ENCODE peak calls at places on chromosome 5, in eight cellular contexts. K, O, I, P, Q, R, C and G are unnamed samples.

GRCh38 chr5:109100971-109101370 is 308.8 kb downstream of the PJA2 start:
- DNase-seq in K (peak; percentile 89), O (no peak), I (no peak), P (no peak), Q (no peak), R (no peak), C (no peak), G (no peak)

GRCh38 chr5:165321912-165322311 is 1816.5 kb downstream of the MAT2B start:
- DNase-seq in K (peak; percentile 71), O (peak; percentile 80), I (no peak), P (no peak), Q (no peak), R (no peak), C (no peak), G (no peak)

GRCh38 chr5:16531063-16531667 is 65.6 kb upstream of the ZNF622 start:
- DNase-seq in K (no peak), O (no peak), I (no peak), P (no peak), Q (no peak), R (no peak), C (peak; percentile 35), G (no peak)

GRCh38 chr5:54905246-54905770 is 80.1 kb downstream of the ESM1 start:
- DNase-seq in K (no peak), O (no peak), I (no peak), P (no peak), Q (no peak), R (no peak), C (no peak), G (no peak)

GRCh38 chr5:150001660-150002493 is 1.3 kb downstream of the HMGXB3 start:
- DNase-seq in K (peak; percentile 78), O (peak; percentile 88), I (peak; percentile 37), P (peak; percentile 60), Q (no peak), R (peak; percentile 25), C (peak; percentile 76), G (peak; percentile 34)

GRCh38 chr5:147180751-147181150 is 54.1 kb upstream of the STK32A start:
- DNase-seq in K (no peak), O (no peak), I (no peak), P (no peak), Q (no peak), R (no peak), C (no peak), G (no peak)

GRCh38 chr5:13866792-13867191 is 77.7 kb downstream of the DNAH5 start:
- DNase-seq in K (peak; percentile 5), O (peak; percentile 59), I (no peak), P (no peak), Q (no peak), R (no peak), C (peak; percentile 68), G (no peak)

GRCh38 chr5:62211405-62211804 is 94.6 kb upstream of the KIF2A start:
- DNase-seq in K (no peak), O (no peak), I (no peak), P (no peak), Q (no peak), R (no peak), C (no peak), G (no peak)

GRCh38 chr5:126052791-126053190 is 370.4 kb upstream of the GRAMD2B start:
- DNase-seq in K (no peak), O (no peak), I (no peak), P (no peak), Q (no peak), R (no peak), C (no peak), G (no peak)

GRCh38 chr5:116810937-116811336 is 236.3 kb upstream of the SEMA6A start:
- DNase-seq in K (no peak), O (no peak), I (no peak), P (no peak), Q (no peak), R (no peak), C (no peak), G (no peak)

GRCh38 chr5:77629553-77630245 is 8.8 kb downstream of the OTP start:
- DNase-seq in K (no peak), O (no peak), I (no peak), P (no peak), Q (no peak), R (no peak), C (no peak), G (no peak)

GRCh38 chr5:105968961-105969360 is 1701.8 kb downstream of the EFNA5 start:
- DNase-seq in K (peak; percentile 38), O (peak; percentile 71), I (no peak), P (no peak), Q (no peak), R (no peak), C (no peak), G (no peak)

GRCh38 chr5:37715957-37716356 is 123.9 kb downstream of the GDNF start:
- DNase-seq in K (no peak), O (no peak), I (no peak), P (no peak), Q (no peak), R (no peak), C (no peak), G (no peak)

GRCh38 chr5:135979510-135979909 is 24.7 kb upstream of the LECT2 start:
- DNase-seq in K (peak; percentile 87), O (peak; percentile 73), I (no peak), P (no peak), Q (no peak), R (no peak), C (no peak), G (no peak)

GRCh38 chr5:98173334-98173733 is 600.1 kb upstream of the RGMB start:
- DNase-seq in K (peak; percentile 48), O (peak; percentile 1), I (no peak), P (no peak), Q (no peak), R (no peak), C (no peak), G (no peak)

GRCh38 chr5:93225748-93226147 is 355.3 kb downstream of the NR2F1-AS1 start:
- DNase-seq in K (no peak), O (no peak), I (no peak), P (no peak), Q (no peak), R (no peak), C (no peak), G (no peak)

GRCh38 chr5:128905225-128906110 is 59.8 kb upstream of the SLC27A6 start:
- DNase-seq in K (peak; percentile 77), O (peak; percentile 79), I (no peak), P (peak; percentile 17), Q (peak; percentile 28), R (peak; percentile 25), C (peak; percentile 75), G (no peak)

GRCh38 chr5:132431682-132432081 is 58.9 kb downstream of the IRF1 start:
- DNase-seq in K (no peak), O (no peak), I (no peak), P (peak; percentile 21), Q (no peak), R (no peak), C (no peak), G (no peak)

GRCh38 chr5:74555991-74556390 is 84.5 kb downstream of the ENC1 start:
- DNase-seq in K (no peak), O (no peak), I (no peak), P (no peak), Q (no peak), R (no peak), C (no peak), G (no peak)

GRCh38 chr5:157354825-157355224 is 88.9 kb downstream of the CYFIP2 start:
- DNase-seq in K (no peak), O (no peak), I (no peak), P (no peak), Q (no peak), R (no peak), C (no peak), G (no peak)

GRCh38 chr5:155514105-155514563 is 500.6 kb downstream of the KIF4B start:
- DNase-seq in K (no peak), O (no peak), I (no peak), P (no peak), Q (no peak), R (no peak), C (peak; percentile 61), G (no peak)

DNA sequence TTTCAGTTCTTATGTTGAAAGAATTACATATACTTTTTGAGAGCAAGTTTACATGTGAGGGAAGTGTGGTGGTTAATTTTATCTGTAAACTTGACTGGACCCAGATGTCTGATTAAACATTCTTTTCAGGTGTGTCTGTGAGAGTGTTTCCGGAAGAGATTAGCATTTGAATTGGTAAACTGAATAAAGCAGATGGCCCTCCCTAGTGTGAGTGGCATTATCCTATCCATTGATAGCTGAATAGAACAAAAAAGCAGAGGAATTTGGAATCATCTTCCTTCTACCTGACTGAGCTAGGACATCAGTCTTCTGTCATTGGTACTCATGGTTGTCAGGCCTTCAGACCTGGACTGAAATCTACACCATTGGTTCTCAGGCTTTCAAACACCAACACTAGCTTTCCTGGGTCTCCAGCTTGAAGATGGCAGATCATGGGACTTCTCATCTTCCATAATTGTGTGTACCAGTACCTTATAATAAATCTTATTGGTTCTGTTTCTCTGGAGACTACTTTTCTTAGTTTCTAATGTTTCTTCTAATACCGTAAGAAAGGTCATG is 36.6 kb downstream of the NREP start:
- DNase-seq in K (no peak), O (no peak), I (no peak), P (no peak), Q (no peak), R (no peak), C (no peak), G (no peak)
- H3K9me3 ChIP-seq in K (no peaks in the 10 kb centered on the region), O (no peaks in the 10 kb centered on the region), I (no peaks in the 10 kb centered on the region), P (no peaks in the 10 kb centered on the region), Q (no peaks in the 10 kb centered on the region), R (no peaks in the 10 kb centered on the region), C (no peaks in the 10 kb centered on the region), G (no peaks in the 10 kb centered on the region)

GRCh38 chr5:171842777-171843053 is 57.1 kb downstream of the SMIM23 start:
- DNase-seq in K (no peak), O (no peak), I (no peak), P (no peak), Q (no peak), R (no peak), C (no peak), G (no peak)
- H3K4me3 ChIP-seq in K (no peak overlapping the region), O (no peak overlapping the region), I (no peak overlapping the region), P (no peak overlapping the region), Q (no peak overlapping the region), R (no peak overlapping the region), C (no peak overlapping the region), G (no peak overlapping the region)

DNA sequence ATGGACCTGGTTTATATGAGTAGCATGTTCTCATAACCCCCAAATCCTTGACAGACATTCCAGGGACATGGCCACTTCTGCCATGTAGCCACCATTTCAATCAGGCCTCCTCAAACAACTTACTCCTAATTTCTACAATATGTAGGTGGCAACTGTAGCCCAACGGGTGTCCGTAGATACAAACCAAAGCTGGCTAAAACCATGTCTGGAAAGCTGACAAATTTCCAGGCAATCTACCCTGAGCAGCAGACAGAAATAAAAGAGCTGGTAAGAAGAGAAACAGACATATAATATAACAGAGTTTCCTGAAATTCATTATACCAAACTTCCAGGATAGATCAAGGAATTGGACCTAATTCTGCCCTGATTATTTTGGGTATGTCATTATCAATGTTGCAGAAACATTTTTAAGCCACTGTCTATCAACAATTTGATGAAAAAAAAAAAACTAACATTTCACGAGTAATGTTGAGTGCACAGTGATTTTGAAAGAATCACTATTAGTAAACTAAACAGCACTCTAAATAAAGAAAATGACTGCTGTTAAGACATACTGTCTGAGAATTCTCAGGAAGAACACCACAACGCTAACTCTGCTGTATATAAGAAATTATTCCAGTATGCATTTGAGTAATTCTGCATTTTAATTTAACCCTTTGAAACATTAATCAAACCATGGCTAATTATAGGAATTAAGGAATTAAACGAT is 40.6 kb downstream of the EBF1 start:
- DNase-seq in K (no peak), O (no peak), I (no peak), P (no peak), Q (no peak), R (no peak), C (no peak), G (no peak)
- H3K4me1 ChIP-seq in K (peaks cover 8% of the 10 kb centered on the region), O (peaks cover 82% of the 10 kb centered on the region), I (no peaks in the 10 kb centered on the region), P (no peaks in the 10 kb centered on the region), Q (peaks cover 10% of the 10 kb centered on the region), R (no peaks in the 10 kb centered on the region), C (peaks cover 7% of the 10 kb centered on the region), G (no peaks in the 10 kb centered on the region)

GRCh38 chr5:141393267-141393666 is 834 bp downstream of the PCDHGA8 start:
- DNase-seq in K (no peak), O (no peak), I (no peak), P (no peak), Q (no peak), R (no peak), C (no peak), G (no peak)
- H3K9me3 ChIP-seq in K (peaks cover 4% of the 10 kb centered on the region), O (peaks cover 62% of the 10 kb centered on the region), I (peaks cover 95% of the 10 kb centered on the region), P (no peaks in the 10 kb centered on the region), Q (no peaks in the 10 kb centered on the region), R (no peaks in the 10 kb centered on the region), C (peaks cover 64% of the 10 kb centered on the region), G (no peaks in the 10 kb centered on the region)